ENCODE peak calls at places on chromosomes 11 and 22, in four cellular contexts. I is stimulated activated CD4-positive, alpha-beta T cell treated with anti-CD3 and anti-CD28 coated beads, TNF-alpha, amount 100 ng/mL, for 48 hours; Q is NCI-H2029; Z is heart right ventricle. A is an unnamed sample.

GRCh38 chr11:44505591-44506054 is 59.8 kb upstream of the CD82 start:
- DNase-seq in I (no peak), Q (no peak), Z (no peak), A (no peak)

GRCh38 chr11:5618807-5619206 is 6.0 kb upstream of the TRIM34 start:
- DNase-seq in I (no peak), Q (no peak), Z (no peak), A (no peak)

GRCh38 chr11:1039481-1040427 is 3.2 kb upstream of the MUC6 start:
- DNase-seq in I (no peak), Q (no peak), Z (peak; percentile 12), A (no peak)

GRCh38 chr11:108534274-108534882 is 36.2 kb upstream of the POGLUT3 start:
- DNase-seq in I (no peak), Q (peak; percentile 81), Z (no peak), A (no peak)

GRCh38 chr11:20611892-20612291 is 12.5 kb downstream of the SLC6A5 start:
- DNase-seq in I (no peak), Q (no peak), Z (no peak), A (no peak)

GRCh38 chr22:29143848-29144785 is 61.6 kb upstream of the EMID1 start:
- DNase-seq in I (no peak), Q (peak; percentile 61), Z (no peak), A (no peak)

GRCh38 chr11:120108154-120108784 is 29.6 kb downstream of the TRIM29 start:
- DNase-seq in I (peak; percentile 37), Q (peak; percentile 38), Z (peak; percentile 71), A (no peak)

GRCh38 chr22:42388130-42388797 is 43.9 kb downstream of the NFAM1 start:
- DNase-seq in I (no peak), Q (peak; percentile 90), Z (no peak), A (peak; percentile 71)

GRCh38 chr22:44584256-44584902 is 86.3 kb upstream of the RTL6 start:
- DNase-seq in I (no peak), Q (no peak), Z (no peak), A (peak; percentile 34)

A was measured in RWPE2.